ENCODE peak calls at places on chromosomes 4 and X, in six cellular contexts. A, X, I, W, N and L are unnamed samples.

GRCh38 chr4:152935661-152936445 is at the start of gene FHDC1:
- DNase-seq in X (peak), N (peak), A (no peak), I (no peak), W (peak), L (peak)

GRCh38 chr4:6983500-6984142 is 59.6 kb upstream of the TADA2B start:
- DNase-seq in A (no peak), I (no peak), W (no peak), N (no peak), X (no peak), L (no peak)

GRCh38 chr4:87370071-87370470 is 20.9 kb downstream of the HSD17B11 start:
- DNase-seq in A (no peak), X (no peak), I (no peak), W (no peak), N (no peak), L (no peak)

GRCh38 chr4:89298160-89298559 is 9.4 kb downstream of the GPRIN3 start:
- DNase-seq in W (peak), I (no peak), A (no peak), X (no peak), N (no peak), L (no peak)

GRCh38 chrX:53674581-53674980 is 11.9 kb downstream of the HUWE1 start:
- DNase-seq in W (no peak), I (no peak), X (no peak), A (no peak), N (no peak), L (no peak)

GRCh38 chr4:161642708-161643107 is 521.1 kb downstream of the FSTL5 start:
- DNase-seq in W (no peak), I (no peak), A (peak), X (no peak), N (no peak), L (no peak)

GRCh38 chr4:54473077-54473545 is 184.6 kb upstream of the KIT start:
- DNase-seq in I (peak), W (no peak), X (no peak), A (no peak), N (peak), L (no peak)

GRCh38 chrX:45623266-45623665 is 422.6 kb upstream of the DIPK2B start:
- DNase-seq in I (peak), A (peak), W (no peak), N (no peak), X (no peak), L (no peak)

GRCh38 chr4:80286451-80286850 is 20.0 kb downstream of the FGF5 start:
- DNase-seq in I (no peak), N (no peak), X (no peak), W (no peak), A (no peak), L (no peak)

GRCh38 chr4:107896158-107896645 is 35.1 kb upstream of the CYP2U1 start:
- DNase-seq in N (no peak), I (peak), X (no peak), A (peak), W (peak), L (no peak)

GRCh38 chr4:127783026-127783769 is 1.1 kb downstream of the HSPA4L start:
- DNase-seq in I (peak), W (peak), X (no peak), A (peak), N (peak), L (peak)

GRCh38 chr4:89509708-89510269 is 202.2 kb upstream of the GPRIN3 start:
- DNase-seq in N (no peak), I (peak), X (peak), W (no peak), A (peak), L (peak)

GRCh38 chrX:150570512-150570911 is 2.1 kb downstream of the MTM1 start:
- DNase-seq in X (no peak), A (peak), W (no peak), N (peak), I (no peak), L (no peak)

GRCh38 chr4:159366966-159367365 is 264.1 kb downstream of the RAPGEF2 start:
- DNase-seq in I (no peak), W (no peak), X (no peak), A (no peak), N (no peak), L (no peak)

GRCh38 chr4:118989098-118990080 is 100.7 kb downstream of the SYNPO2 start:
- DNase-seq in W (no peak), A (peak), X (no peak), N (no peak), I (peak), L (no peak)

GRCh38 chr4:41990029-41990382 is 324 bp upstream of the SLC30A9 start:
- DNase-seq in N (no peak), A (peak), W (no peak), I (no peak), X (no peak), L (peak)

GRCh38 chr4:95835672-95836071 is 4.2 kb upstream of the PDHA2 start:
- DNase-seq in W (no peak), A (peak), X (no peak), N (peak), I (no peak), L (no peak)

GRCh38 chrX:71871367-71871766 is 39.3 kb upstream of the NHSL2 start:
- DNase-seq in I (peak), X (no peak), W (peak), N (no peak), A (peak), L (no peak)

GRCh38 chr4:53196872-53197759 is 168.7 kb downstream of the SCFD2 start:
- DNase-seq in A (peak), I (peak), W (peak), X (no peak), N (peak), L (peak)

GRCh38 chr4:94532016-94532789 is 80.5 kb downstream of the PDLIM5 start:
- DNase-seq in N (no peak), A (no peak), W (peak), I (peak), X (no peak), L (no peak)

GRCh38 chr4:158410272-158410671 is 111.4 kb upstream of the RXFP1 start:
- DNase-seq in A (peak), N (peak), W (no peak), X (no peak), I (peak), L (no peak)

GRCh38 chr4:38739438-38739837 is 43.4 kb downstream of the TLR10 start:
- DNase-seq in I (no peak), N (no peak), A (no peak), X (no peak), W (no peak), L (no peak)

GRCh38 chr4:143374771-143375170 is 38.1 kb downstream of the GAB1 start:
- DNase-seq in I (no peak), X (no peak), A (no peak), N (peak), W (no peak), L (no peak)

GRCh38 chr4:145523117-145523516 is 41.5 kb downstream of the SMAD1 start:
- DNase-seq in A (no peak), I (no peak), N (no peak), X (no peak), W (no peak), L (no peak)

GRCh38 chr4:175071123-175071522 is 153.0 kb downstream of the ADAM29 start:
- DNase-seq in A (peak), N (no peak), I (no peak), W (no peak), X (no peak), L (no peak)

GRCh38 chr4:114494257-114494803 is 104.3 kb upstream of the UGT8 start:
- DNase-seq in I (no peak), N (no peak), W (no peak), A (no peak), X (no peak), L (no peak)

GRCh38 chrX:151789179-151789800 is 54.7 kb downstream of the CNGA2 start:
- DNase-seq in I (peak), W (peak), X (no peak), N (no peak), A (peak), L (no peak)

GRCh38 chr4:174503079-174503724 is 19.1 kb downstream of the HPGD start:
- DNase-seq in W (no peak), A (no peak), N (no peak), X (no peak), I (no peak), L (no peak)

GRCh38 chrX:81286608-81287007 is 84.7 kb downstream of the SH3BGRL start:
- DNase-seq in I (no peak), N (no peak), A (no peak), W (no peak), X (no peak), L (no peak)

GRCh38 chr4:166282081-166282770 is 409.2 kb downstream of the TLL1 start:
- DNase-seq in N (no peak), I (no peak), W (no peak), X (no peak), A (peak), L (no peak)

GRCh38 chr4:128229458-128229805 is 58.2 kb downstream of the PGRMC2 start:
- DNase-seq in A (peak), I (no peak), N (no peak), W (no peak), X (no peak), L (no peak)

GRCh38 chr4:99349338-99349737 is 3.2 kb downstream of the ADH1C start:
- DNase-seq in X (no peak), I (no peak), N (no peak), A (no peak), W (no peak), L (no peak)

GRCh38 chr4:176054942-176055341 is 10.7 kb upstream of the WDR17 start:
- DNase-seq in W (no peak), I (no peak), A (peak), X (no peak), N (no peak), L (no peak)

GRCh38 chrX:150546711-150547153 is 21.7 kb upstream of the MTM1 start:
- DNase-seq in N (no peak), I (no peak), W (no peak), A (peak), X (no peak), L (no peak)

GRCh38 chr4:65670331-65671031 is at the start of gene EPHA5:
- DNase-seq in X (no peak), N (peak), I (no peak), A (peak), W (no peak), L (peak)

GRCh38 chrX:102832661-102833060 is 104.4 kb upstream of the RAB40AL start:
- DNase-seq in W (no peak), A (peak), N (peak), I (peak), X (no peak), L (no peak)

GRCh38 chrX:17984415-17984814 is 123.3 kb upstream of the RAI2 start:
- DNase-seq in W (no peak), N (no peak), I (no peak), A (no peak), X (no peak), L (no peak)

GRCh38 chrX:27555514-27555913 is 34.6 kb upstream of the DCAF8L2 start:
- DNase-seq in W (peak), I (no peak), X (no peak), A (peak), N (peak), L (peak)

GRCh38 chr4:156898373-156899117 is 73.1 kb downstream of the PDGFC start:
- DNase-seq in I (no peak), W (no peak), X (no peak), A (peak), N (no peak), L (no peak)

GRCh38 chr4:60805500-60806313 is 394.4 kb upstream of the ADGRL3 start:
- DNase-seq in I (no peak), W (peak), A (peak), N (peak), X (no peak), L (peak)
- TF ChIP-seq CTCF in I (peak), W (no peak), A (peak), N (peak), X (peak), L (peak)

GRCh38 chr4:13860126-13860525 is 232.6 kb upstream of the BOD1L1 start:
- DNase-seq in W (no peak), I (no peak), N (peak), A (peak), X (no peak), L (no peak)
- TF ChIP-seq CTCF in W (no peak), I (peak), N (no peak), A (peak), X (peak), L (no peak)

GRCh38 chrX:123720486-123720885 is 12.4 kb downstream of the THOC2 start:
- DNase-seq in X (no peak), A (no peak), I (no peak), N (no peak), W (no peak), L (no peak)
- TF ChIP-seq CTCF in X (no peak), A (no peak), I (no peak), N (no peak), W (no peak), L (no peak)

GRCh38 chr4:140944539-140944938 is 188.4 kb upstream of the TBC1D9 start:
- DNase-seq in N (no peak), W (no peak), X (no peak), I (peak), A (peak), L (no peak)

GRCh38 chr4:140943887-140944515 is 187.8 kb upstream of the TBC1D9 start:
- DNase-seq in N (no peak), X (no peak), A (peak), I (peak), W (no peak), L (no peak)

GRCh38 chr4:140952709-140953108 is 180.6 kb downstream of the RNF150 start:
- DNase-seq in N (no peak), A (no peak), I (no peak), W (no peak), X (no peak), L (no peak)

GRCh38 chr4:140943486-140943885 is 187.3 kb upstream of the TBC1D9 start:
- DNase-seq in A (peak), I (peak), N (no peak), X (no peak), W (no peak), L (no peak)

GRCh38 chr4:140947507-140947906 is 185.8 kb downstream of the RNF150 start:
- DNase-seq in N (no peak), I (no peak), A (no peak), X (no peak), W (peak), L (no peak)
- TF ChIP-seq CTCF in N (no peak), I (no peak), A (no peak), X (no peak), W (no peak), L (no peak)

DNA sequence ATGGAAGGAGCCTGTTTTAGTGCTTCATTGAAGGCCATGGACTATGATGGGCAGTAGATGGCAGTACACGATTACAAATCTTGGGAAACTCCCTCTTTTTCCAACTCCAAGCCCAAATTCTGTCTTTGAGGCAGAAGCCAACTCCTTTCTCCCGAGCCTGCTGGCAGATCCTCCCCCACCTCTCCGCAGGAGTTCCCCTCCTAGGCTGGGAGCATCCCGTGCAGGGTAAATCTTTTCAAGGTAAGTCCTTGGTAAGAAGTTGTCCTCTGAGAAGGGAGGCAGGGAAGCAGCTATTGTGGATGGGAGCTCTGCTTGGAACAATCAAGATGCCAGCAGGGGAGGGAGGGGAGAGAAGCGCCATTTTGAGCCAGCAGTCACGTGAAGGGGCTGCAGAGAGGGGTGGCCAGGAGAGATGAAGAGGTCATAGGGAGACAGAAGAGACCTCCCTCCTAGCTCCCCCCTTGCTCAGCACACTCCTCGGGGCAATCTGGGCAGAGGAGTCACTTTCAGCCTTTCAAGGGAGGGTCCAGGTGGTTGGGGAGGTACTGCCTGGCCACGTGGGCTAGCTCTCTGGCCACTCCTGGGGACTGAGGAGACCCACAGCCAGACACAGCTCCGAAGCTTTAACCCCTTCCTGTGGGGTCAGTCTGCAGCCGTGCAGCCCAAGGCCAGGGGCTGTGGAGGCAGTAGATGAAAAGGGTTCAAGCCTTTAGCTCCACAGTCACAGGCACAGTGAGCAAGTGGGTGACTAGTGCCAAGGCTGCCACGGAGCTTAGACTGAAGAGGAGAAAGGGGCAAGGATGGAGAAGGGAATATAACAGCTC is 9.6 kb downstream of the CC2D2A start:
- DNase-seq in W (peak), A (peak), N (peak), X (peak), I (peak), L (peak)
- TF ChIP-seq CTCF in W (peak), A (peak), N (peak), X (peak), I (peak), L (peak)

GRCh38 chr4:170374770-170375169 is 285.0 kb upstream of the AADAT start:
- DNase-seq in X (peak), A (peak), N (peak), W (peak), I (no peak), L (peak)
- TF ChIP-seq CTCF in X (peak), A (peak), N (peak), W (peak), I (peak), L (peak)

DNA sequence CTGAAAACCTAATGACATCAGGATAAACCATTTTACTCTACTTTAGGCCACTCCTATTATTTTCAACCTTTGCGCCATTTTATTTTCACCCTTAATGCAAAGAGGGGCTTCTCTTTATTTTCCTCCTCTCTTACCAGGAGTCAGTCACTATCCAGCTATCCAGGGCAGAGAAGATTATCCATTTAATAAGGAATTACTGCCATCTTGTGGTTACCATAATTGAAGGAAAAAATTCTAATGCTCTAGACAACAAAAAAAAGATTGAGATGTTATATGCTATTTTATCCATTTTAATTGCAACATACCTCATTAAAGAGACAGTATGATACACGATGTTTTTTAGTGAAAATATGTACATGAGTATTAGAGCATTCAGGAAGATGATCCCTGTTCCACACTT is 514.5 kb upstream of the FAM241A start:
- DNase-seq in W (no peak), X (no peak), A (peak), I (peak), N (no peak), L (no peak)
- TF ChIP-seq CTCF in W (no peak), X (peak), A (peak), I (peak), N (peak), L (no peak)

GRCh38 chr4:138007572-138007971 is 234.6 kb downstream of the SLC7A11 start:
- DNase-seq in X (no peak), N (no peak), A (peak), W (no peak), I (no peak), L (no peak)
- TF ChIP-seq CTCF in X (peak), N (no peak), A (peak), W (no peak), I (peak), L (no peak)

GRCh38 chr4:11053601-11054000 is 369.0 kb upstream of the CLNK start:
- DNase-seq in X (no peak), N (no peak), W (no peak), A (no peak), I (no peak), L (no peak)

GRCh38 chr4:11051181-11051580 is 366.6 kb upstream of the CLNK start:
- DNase-seq in A (no peak), W (no peak), N (no peak), X (no peak), I (no peak), L (no peak)

GRCh38 chr4:11050766-11051165 is 366.2 kb upstream of the CLNK start:
- DNase-seq in W (no peak), A (no peak), I (no peak), N (no peak), X (no peak), L (no peak)
- TF ChIP-seq CTCF in W (no peak), A (no peak), I (no peak), N (no peak), X (no peak), L (no peak)

GRCh38 chr4:102252171-102252570 is 93.1 kb downstream of the SLC39A8 start:
- DNase-seq in N (no peak), A (no peak), I (no peak), W (no peak), X (no peak), L (no peak)

GRCh38 chr4:102247041-102247440 is 98.2 kb downstream of the SLC39A8 start:
- DNase-seq in X (no peak), N (no peak), W (no peak), I (no peak), A (peak), L (no peak)

GRCh38 chr4:102250341-102250740 is 94.9 kb downstream of the SLC39A8 start:
- DNase-seq in I (no peak), A (no peak), N (no peak), W (no peak), X (no peak), L (no peak)

GRCh38 chr4:102244878-102245535 is 100.3 kb downstream of the SLC39A8 start:
- DNase-seq in I (no peak), X (no peak), W (no peak), A (no peak), N (no peak), L (no peak)

GRCh38 chr4:102246416-102246815 is 98.9 kb downstream of the SLC39A8 start:
- DNase-seq in X (no peak), W (no peak), I (no peak), A (no peak), N (no peak), L (no peak)
- TF ChIP-seq CTCF in X (no peak), W (no peak), I (no peak), A (no peak), N (no peak), L (no peak)